ENCODE peak calls at places on chromosome 19, in nine cellular contexts. M is T follicular helper cell; S is OCI-LY7; W is posterior cingulate gyrus; T is sciatic nerve; N is activated CD8-positive, alpha-beta memory T cell treated with anti-CD3 and anti-CD28 coated beads for 1 hour; B is fibroblast of gingiva; L is stimulated activated naive CD8-positive, alpha-beta T cell treated with anti-CD3 and anti-CD28 coated beads, Interleukin-15, Interleukin-2, amounts not matched to agents 100 U/mL and 50 U/mL, for 24 hours; I is left ventricle myocardium inferior. X is an unnamed sample.
A peak's percentile ranks its signal among the peaks of the same experiment; 100 is the strongest.

GRCh38 chr19:42199440-42200115 is 17.9 kb downstream of the DEDD2 start:
- DNase-seq in M (no peak), S (peak; percentile 43), W (no peak), T (no peak), N (no peak), B (no peak), L (peak; percentile 79), I (peak; percentile 35), X (no peak)

GRCh38 chr19:4781851-4782250 is 9.7 kb upstream of the FEM1A start:
- DNase-seq in M (no peak), S (peak; percentile 20), W (no peak), T (no peak), N (no peak), B (peak; percentile 10), L (no peak), I (no peak), X (no peak)

GRCh38 chr19:13181747-13182388 is 31.7 kb downstream of the IER2 start:
- DNase-seq in M (no peak), S (peak; percentile 55), W (peak; percentile 68), T (peak; percentile 73), N (no peak), B (peak; percentile 14), L (peak; percentile 65), I (peak; percentile 85), X (peak; percentile 54)

GRCh38 chr19:46824887-46825730 is 25.5 kb downstream of the AP2S1 start:
- DNase-seq in M (no peak), S (peak; percentile 37), W (no peak), T (no peak), N (no peak), B (no peak), L (no peak), I (no peak), X (no peak)

GRCh38 chr19:32416749-32417469 is 11.3 kb downstream of the DPY19L3 start:
- DNase-seq in M (no peak), S (no peak), W (no peak), T (no peak), N (no peak), B (peak; percentile 61), L (no peak), I (no peak), X (peak; percentile 30)

GRCh38 chr19:18097993-18098890 is 664 bp downstream of the MAST3 start:
- DNase-seq in M (no peak), S (peak; percentile 41), W (no peak), T (no peak), N (no peak), B (no peak), L (no peak), I (no peak), X (no peak)

GRCh38 chr19:46150606-46151005 is 2.6 kb downstream of the IGFL2 start:
- DNase-seq in M (no peak), S (no peak), W (no peak), T (no peak), N (no peak), B (no peak), L (no peak), I (no peak), X (no peak)

GRCh38 chr19:11225815-11226214 is 13.6 kb upstream of the ANGPTL8 start:
- DNase-seq in M (no peak), S (no peak), W (no peak), T (no peak), N (no peak), B (no peak), L (no peak), I (no peak), X (no peak)

GRCh38 chr19:2274937-2275535 is 6.9 kb downstream of the PEAK3 start:
- DNase-seq in M (no peak), S (peak; percentile 62), W (peak; percentile 76), T (peak; percentile 76), N (no peak), B (peak; percentile 67), L (peak; percentile 56), I (peak; percentile 64), X (peak; percentile 32)

GRCh38 chr19:38736413-38737280 is 7.6 kb downstream of the CAPN12 start:
- DNase-seq in M (peak; percentile 65), S (peak; percentile 40), W (no peak), T (peak; percentile 81), N (peak; percentile 47), B (no peak), L (peak; percentile 82), I (no peak), X (no peak)

GRCh38 chr19:5587071-5587455 is 19.3 kb upstream of the TINCR start:
- DNase-seq in M (no peak), S (no peak), W (no peak), T (no peak), N (no peak), B (no peak), L (no peak), I (no peak), X (no peak)

GRCh38 chr19:55027472-55028337 is 10.4 kb downstream of the GP6 start:
- DNase-seq in M (no peak), S (no peak), W (no peak), T (no peak), N (no peak), B (no peak), L (no peak), I (no peak), X (no peak)

GRCh38 chr19:38337360-38337653 is 1.7 kb downstream of the CATSPERG start:
- DNase-seq in M (no peak), S (no peak), W (no peak), T (no peak), N (no peak), B (no peak), L (no peak), I (no peak), X (no peak)

GRCh38 chr19:44875666-44876418 is 15.2 kb upstream of the TOMM40 start:
- DNase-seq in M (no peak), S (no peak), W (no peak), T (no peak), N (no peak), B (no peak), L (no peak), I (no peak), X (no peak)

GRCh38 chr19:18427080-18427751 is 8.0 kb downstream of the SSBP4 start:
- DNase-seq in M (no peak), S (no peak), W (no peak), T (no peak), N (no peak), B (no peak), L (no peak), I (no peak), X (no peak)

GRCh38 chr19:23528376-23528775 is 133.1 kb upstream of the ZNF91 start:
- DNase-seq in M (no peak), S (no peak), W (no peak), T (no peak), N (no peak), B (no peak), L (no peak), I (no peak), X (no peak)

GRCh38 chr19:4390017-4390861 is 10.1 kb downstream of the SH3GL1 start:
- DNase-seq in M (no peak), S (no peak), W (no peak), T (no peak), N (no peak), B (peak; percentile 31), L (no peak), I (peak; percentile 55), X (no peak)

GRCh38 chr19:10112895-10113591 is 1.6 kb downstream of the P2RY11 start:
- DNase-seq in M (peak; percentile 62), S (peak; percentile 73), W (peak; percentile 30), T (no peak), N (no peak), B (no peak), L (peak; percentile 84), I (no peak), X (peak; percentile 23)

GRCh38 chr19:49427855-49428546 is 2.8 kb downstream of the GFY start:
- DNase-seq in M (no peak), S (no peak), W (no peak), T (no peak), N (no peak), B (no peak), L (peak; percentile 39), I (no peak), X (no peak)

GRCh38 chr19:46191972-46192371 is 37.6 kb upstream of the IGFL1 start:
- DNase-seq in M (no peak), S (no peak), W (no peak), T (no peak), N (no peak), B (peak; percentile 11), L (no peak), I (no peak), X (no peak)

GRCh38 chr19:7618366-7618765 is 11.0 kb downstream of the XAB2 start:
- DNase-seq in M (no peak), S (no peak), W (no peak), T (no peak), N (no peak), B (no peak), L (no peak), I (no peak), X (no peak)

GRCh38 chr19:18202759-18203407 is 959 bp downstream of the RAB3A start:
- DNase-seq in M (no peak), S (peak; percentile 70), W (peak; percentile 51), T (peak; percentile 76), N (no peak), B (no peak), L (peak; percentile 46), I (no peak), X (no peak)

GRCh38 chr19:36330226-36330625 is 48.8 kb downstream of the ZFP14 start:
- DNase-seq in M (no peak), S (no peak), W (no peak), T (no peak), N (no peak), B (no peak), L (no peak), I (no peak), X (no peak)

GRCh38 chr19:23758187-23759074 is at the start of gene ZNF681:
- DNase-seq in M (peak; percentile 84), S (peak; percentile 89), W (peak; percentile 92), T (peak; percentile 88), N (peak; percentile 71), B (peak; percentile 86), L (peak; percentile 83), I (peak; percentile 89), X (peak; percentile 15)

GRCh38 chr19:2443116-2443784 is 13.5 kb downstream of the LMNB2 start:
- DNase-seq in M (no peak), S (no peak), W (no peak), T (peak; percentile 57), N (no peak), B (no peak), L (no peak), I (no peak), X (no peak)

GRCh38 chr19:6232567-6232966 is 47.2 kb downstream of the MLLT1 start:
- DNase-seq in M (no peak), S (no peak), W (no peak), T (no peak), N (no peak), B (peak; percentile 94), L (no peak), I (no peak), X (no peak)

GRCh38 chr19:2329528-2329927 is 1.0 kb downstream of the SPPL2B start:
- DNase-seq in M (no peak), S (peak; percentile 26), W (no peak), T (no peak), N (no peak), B (no peak), L (no peak), I (no peak), X (no peak)

GRCh38 chr19:55112781-55113569 is 4.5 kb downstream of the PPP1R12C start:
- DNase-seq in M (no peak), S (peak; percentile 87), W (no peak), T (no peak), N (no peak), B (no peak), L (no peak), I (no peak), X (no peak)

GRCh38 chr19:11152318-11153062 is 3.1 kb downstream of the SPC24 start:
- DNase-seq in M (no peak), S (no peak), W (no peak), T (peak; percentile 72), N (no peak), B (peak; percentile 96), L (no peak), I (peak; percentile 72), X (no peak)

GRCh38 chr19:13018037-13018914 is 23.0 kb downstream of the NFIX start:
- DNase-seq in M (no peak), S (no peak), W (peak; percentile 60), T (peak; percentile 84), N (no peak), B (no peak), L (no peak), I (peak; percentile 79), X (no peak)

GRCh38 chr19:33681081-33681680 is 59.4 kb downstream of the CHST8 start:
- DNase-seq in M (no peak), S (no peak), W (no peak), T (no peak), N (no peak), B (no peak), L (no peak), I (no peak), X (no peak)

X was measured in hypothalamus.